ENCODE peak calls at places on chromosomes 7 and 10, in seven cellular contexts. O is IMR-90, M is A549, B is K562, V is HCT116, S is GM12878, L is HepG2. T is an unnamed sample.

GRCh38 chr10:129075936-129076335 is 391.1 kb upstream of the MGMT start:
- DNase-seq in M (no peak), B (no peak), S (no peak), O (no peak), V (no peak), L (no peak), T (no peak)

GRCh38 chr10:117262296-117263293 is 21.7 kb downstream of the SLC18A2 start:
- DNase-seq in S (no peak), B (no peak), L (peak; percentile 12), O (no peak), V (no peak), M (no peak), T (no peak)

GRCh38 chr10:43044444-43045245 is 32.2 kb upstream of the RET start:
- DNase-seq in B (no peak), S (no peak), L (no peak), M (no peak), V (no peak), O (no peak), T (no peak)

GRCh38 chr10:77311186-77311585 is 326.4 kb downstream of the KCNMA1 start:
- DNase-seq in L (no peak), O (no peak), V (no peak), B (peak; percentile 21), S (no peak), M (no peak), T (no peak)

GRCh38 chr7:68892211-68892610 is 706.1 kb upstream of the AUTS2 start:
- DNase-seq in S (no peak), O (no peak), M (peak; percentile 19), L (no peak), B (no peak), V (no peak), T (no peak)

GRCh38 chr10:72303424-72304128 is 29.9 kb downstream of the DDIT4 start:
- DNase-seq in S (no peak), V (no peak), B (no peak), L (no peak), O (no peak), M (no peak), T (no peak)

GRCh38 chr7:42869131-42870020 is 42.5 kb downstream of the C7orf25 start:
- DNase-seq in L (no peak), B (peak; percentile 24), S (peak; percentile 78), V (peak; percentile 10), O (no peak), M (no peak), T (no peak)

GRCh38 chr7:69684955-69685631 is 86.8 kb downstream of the AUTS2 start:
- DNase-seq in O (no peak), L (no peak), S (no peak), V (no peak), B (no peak), M (no peak), T (no peak)

GRCh38 chr10:110859947-110860376 is 11.8 kb upstream of the PDCD4 start:
- DNase-seq in B (no peak), V (no peak), O (peak; percentile 72), S (no peak), M (no peak), L (no peak), T (no peak)

GRCh38 chr7:99379043-99379577 is 4.6 kb downstream of the ARPC1B start:
- DNase-seq in O (peak; percentile 88), V (no peak), L (no peak), M (no peak), B (peak; percentile 55), S (peak; percentile 68), T (no peak)

GRCh38 chr7:21383217-21383832 is 44.6 kb upstream of the SP4 start:
- DNase-seq in V (no peak), B (no peak), L (no peak), M (no peak), S (no peak), O (no peak), T (no peak)

GRCh38 chr7:53325061-53325460 is 289.6 kb downstream of the POM121L12 start:
- DNase-seq in V (no peak), B (no peak), L (no peak), M (no peak), O (no peak), S (no peak), T (no peak)

GRCh38 chr7:18119985-18120384 is 92.3 kb upstream of the PRPS1L1 start:
- DNase-seq in B (no peak), S (no peak), V (peak; percentile 3), M (no peak), O (peak; percentile 19), L (no peak), T (no peak)

GRCh38 chr10:91536790-91537189 is 96.1 kb downstream of the PPP1R3C start:
- DNase-seq in V (no peak), B (no peak), S (no peak), O (no peak), L (no peak), M (no peak), T (no peak)

GRCh38 chr10:44956717-44957706 is 2.6 kb upstream of the RASSF4 start:
- DNase-seq in L (no peak), V (no peak), B (no peak), M (no peak), O (no peak), S (no peak), T (no peak)

GRCh38 chr10:60777696-60778213 is 523 bp upstream of the CDK1 start:
- DNase-seq in O (no peak), M (no peak), V (no peak), S (no peak), L (no peak), B (no peak), T (no peak)

GRCh38 chr10:6239213-6239991 is 36.7 kb downstream of the PFKFB3 start:
- DNase-seq in O (peak; percentile 99), V (peak; percentile 91), M (peak; percentile 98), L (peak; percentile 65), B (peak; percentile 87), S (peak; percentile 12), T (no peak)

GRCh38 chr7:33979807-33980355 is 74.5 kb downstream of the BMPER start:
- DNase-seq in S (no peak), B (no peak), L (peak; percentile 5), V (no peak), M (peak; percentile 66), O (peak; percentile 99), T (no peak)

GRCh38 chr7:33979300-33979806 is 74.0 kb downstream of the BMPER start:
- DNase-seq in O (no peak), V (no peak), L (no peak), B (no peak), M (no peak), S (no peak), T (no peak)

GRCh38 chr7:33981686-33982424 is 76.5 kb downstream of the BMPER start:
- DNase-seq in B (no peak), L (no peak), O (peak; percentile 57), M (no peak), V (no peak), S (no peak), T (no peak)

GRCh38 chr7:33981221-33981620 is 75.9 kb downstream of the BMPER start:
- DNase-seq in O (peak; percentile 15), S (no peak), B (no peak), V (no peak), L (no peak), M (no peak), T (no peak)

GRCh38 chr7:33982425-33982786 is 77.1 kb downstream of the BMPER start:
- DNase-seq in O (peak; percentile 76), V (peak; percentile 33), B (no peak), M (no peak), S (no peak), L (no peak), T (no peak)
- TF ChIP-seq CEBPB in O (no peak), V (no peak), B (no peak), M (no peak), S (no peak), L (no peak), T (no peak)

DNA sequence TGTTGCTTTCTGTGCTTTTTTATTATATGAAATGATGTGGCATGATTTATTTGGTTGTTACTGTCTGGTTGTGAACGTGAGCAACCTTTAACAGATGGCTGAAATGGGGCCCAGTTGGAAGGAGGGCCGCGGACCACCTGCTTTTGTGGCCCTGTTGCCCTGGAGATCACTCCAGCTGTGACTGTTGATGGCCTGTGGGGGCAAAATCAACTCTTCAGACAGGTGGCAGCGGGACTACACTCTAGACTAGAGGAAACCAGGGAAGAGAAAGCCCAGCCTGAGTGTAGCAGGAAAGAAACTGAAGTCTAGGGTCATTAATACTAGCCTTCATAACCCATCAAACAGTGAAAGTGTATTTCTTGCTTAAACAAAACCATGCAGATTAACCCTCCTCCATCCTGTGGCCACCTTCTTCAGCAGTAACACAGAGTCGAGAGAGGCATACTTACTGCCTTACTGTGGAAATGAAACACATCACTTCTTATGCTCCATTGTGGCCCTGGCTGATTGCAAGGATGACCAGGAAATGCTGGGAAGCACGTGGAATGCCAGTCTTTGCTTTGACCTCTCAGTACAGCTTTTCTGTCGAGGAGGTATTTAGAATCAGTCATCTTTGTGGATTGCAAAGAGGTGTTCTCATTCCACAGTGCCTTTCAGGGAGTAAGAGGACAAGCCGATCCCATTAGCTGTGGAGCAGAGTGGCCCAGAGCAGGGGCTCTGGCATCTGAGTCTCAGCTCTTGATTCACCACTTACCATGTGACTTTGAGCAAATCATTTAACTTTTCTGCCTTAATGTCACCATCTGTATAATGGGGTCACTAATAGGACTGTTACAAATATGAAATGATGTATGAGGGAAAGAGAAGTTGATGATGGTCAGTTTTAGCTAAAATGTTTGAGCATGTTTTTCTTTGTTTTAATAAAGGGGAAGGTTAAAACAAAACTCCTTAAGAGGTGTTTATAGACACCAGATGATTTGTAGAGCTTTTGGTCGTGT is 80.6 kb downstream of the CCNY start:
- DNase-seq in B (no peak), V (no peak), M (no peak), S (no peak), O (peak; percentile 19), L (no peak), T (no peak)
- TF ChIP-seq CEBPB in B (no peak), V (no peak), M (no peak), S (no peak), O (no peak), L (no peak), T (no peak)

DNA sequence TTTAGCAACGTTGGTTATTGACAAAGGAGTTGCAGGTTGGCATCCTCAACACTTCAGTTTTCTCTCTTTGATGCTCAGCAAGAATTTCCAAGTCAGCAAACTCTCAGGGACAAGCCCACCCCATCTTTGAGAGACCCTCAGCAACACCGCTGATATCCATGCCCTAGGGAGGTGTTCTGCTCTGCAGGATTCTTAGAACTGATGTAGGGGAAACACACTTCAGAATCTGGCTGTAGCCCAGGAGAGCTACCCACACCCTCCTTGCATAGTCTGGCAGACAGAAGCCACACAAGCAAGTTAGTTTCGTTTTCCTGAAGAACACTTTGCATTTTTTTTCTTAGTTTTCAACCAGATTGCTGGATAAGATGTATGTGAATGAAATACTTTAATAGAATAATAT is 827 bp downstream of the SAMD9L start:
- DNase-seq in L (no peak), M (peak; percentile 10), S (peak; percentile 51), B (peak; percentile 25), O (peak; percentile 59), V (no peak), T (no peak)
- TF ChIP-seq CEBPB in L (no peak), M (no peak), S (no peak), B (no peak), O (no peak), V (no peak), T (no peak)

DNA sequence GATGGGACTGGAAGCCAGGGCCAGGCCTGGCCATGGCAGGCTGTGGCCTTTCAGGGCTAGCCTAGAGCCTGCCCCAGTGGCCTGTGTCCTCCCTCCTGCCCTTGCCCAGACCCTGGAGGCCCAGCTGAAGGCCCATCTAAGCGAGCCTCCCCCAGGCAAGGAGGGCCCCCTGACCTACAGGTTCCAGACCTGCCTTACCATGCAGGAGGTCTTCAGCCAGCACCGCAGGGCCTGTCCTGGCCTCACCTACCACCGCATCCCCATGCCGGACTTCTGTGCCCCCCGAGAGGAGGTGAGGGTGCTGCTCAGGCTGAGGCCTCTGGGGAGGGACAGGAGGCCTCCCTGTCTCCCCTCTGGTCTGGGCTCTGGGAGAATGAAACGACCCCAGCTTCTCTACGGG is 60.9 kb downstream of the PALD1 start:
- DNase-seq in V (no peak), O (no peak), M (no peak), S (no peak), B (no peak), L (no peak), T (no peak)
- TF ChIP-seq CEBPB in V (no peak), O (no peak), M (no peak), S (no peak), B (no peak), L (no peak), T (no peak)